ENCODE peak calls at places on chromosomes 1 and 21, in ten cellular contexts. Y is mucosa of gallbladder; U is mesothelial cell of epicardium; D is left ventricle myocardium inferior; Q is iPS-NIHi11; H is CD4-positive, alpha-beta T cell; W is choroid plexus epithelial cell; T is H7; E is stimulated activated CD4-positive, alpha-beta T cell treated with anti-CD3 and anti-CD28 coated beads, Interleukin-4, amount 100 ng/mL, for 4 hours; K is H9. P is an unnamed sample.

GRCh38 chr1:54132485-54132884 is 20.3 kb downstream of the CDCP2 start:
- DNase-seq in K (no peak), U (no peak), T (no peak), E (no peak), Q (no peak), D (no peak), Y (no peak), H (no peak), W (no peak), P (no peak)

GRCh38 chr1:42173961-42174715 is 9.6 kb upstream of the GUCA2A start:
- DNase-seq in H (no peak), K (no peak), Q (no peak), Y (no peak), D (no peak), W (peak; percentile 45), E (no peak), T (no peak), U (no peak), P (peak; percentile 59)

GRCh38 chr21:23111070-23111605 is 2112.9 kb downstream of the NCAM2 start:
- DNase-seq in W (no peak), E (no peak), U (no peak), Y (no peak), K (no peak), Q (no peak), T (no peak), D (no peak), H (no peak), P (no peak)

GRCh38 chr1:156711011-156711817 is 5.8 kb upstream of the CRABP2 start:
- DNase-seq in Y (no peak), D (no peak), W (no peak), K (no peak), E (no peak), U (no peak), T (peak; percentile 73), Q (peak; percentile 12), H (no peak), P (no peak)

GRCh38 chr1:37043101-37043500 is 8.8 kb upstream of the GRIK3 start:
- DNase-seq in W (no peak), Q (peak; percentile 36), D (no peak), E (no peak), K (no peak), U (no peak), H (no peak), T (peak; percentile 63), Y (no peak), P (no peak)

GRCh38 chr1:157562515-157562914 is 10.2 kb upstream of the FCRL5 start:
- DNase-seq in W (no peak), U (no peak), D (no peak), H (no peak), T (no peak), K (no peak), Y (no peak), E (no peak), Q (no peak), P (no peak)

GRCh38 chr1:185250063-185250462 is 67.0 kb downstream of the IVNS1ABP start:
- DNase-seq in K (no peak), U (no peak), D (no peak), Y (no peak), W (no peak), Q (no peak), E (no peak), T (no peak), H (no peak), P (no peak)

GRCh38 chr1:151579436-151580225 is 32.2 kb upstream of the SNX27 start:
- DNase-seq in D (no peak), T (no peak), E (no peak), K (no peak), Y (no peak), U (no peak), W (peak; percentile 63), H (no peak), Q (no peak), P (no peak)

GRCh38 chr1:206935491-206936067 is 10.7 kb downstream of the PIGR start:
- DNase-seq in U (peak; percentile 42), Y (no peak), Q (peak; percentile 79), E (peak; percentile 47), W (peak; percentile 17), H (peak; percentile 20), D (no peak), K (peak; percentile 90), T (peak; percentile 90), P (no peak)

GRCh38 chr1:95582191-95582590 is 348.2 kb downstream of the RWDD3 start:
- DNase-seq in Q (no peak), U (no peak), Y (no peak), K (no peak), T (no peak), D (no peak), W (no peak), H (no peak), E (no peak), P (no peak)

GRCh38 chr21:36471254-36471723 is 8.6 kb downstream of the CLDN14 start:
- DNase-seq in T (no peak), H (no peak), Y (no peak), D (no peak), U (no peak), W (peak; percentile 48), K (no peak), Q (no peak), E (no peak), P (no peak)

GRCh38 chr1:52424238-52424637 is 19.8 kb downstream of the PRPF38A start:
- DNase-seq in Q (no peak), K (no peak), H (peak; percentile 50), Y (no peak), W (no peak), D (no peak), E (no peak), T (no peak), U (no peak), P (no peak)

GRCh38 chr1:207873055-207873890 is 37.7 kb downstream of the CD34 start:
- DNase-seq in E (no peak), W (no peak), Q (no peak), Y (no peak), K (no peak), H (no peak), T (no peak), U (no peak), D (no peak), P (no peak)

GRCh38 chr1:1627842-1628655 is 3.9 kb upstream of the MMP23B start:
- DNase-seq in H (no peak), D (no peak), Y (peak; percentile 9), U (no peak), K (peak; percentile 28), Q (no peak), E (no peak), T (peak; percentile 55), W (no peak), P (peak; percentile 46)

GRCh38 chr1:10943991-10944730 is 68.3 kb upstream of the TARDBP start:
- DNase-seq in H (no peak), W (peak; percentile 38), Q (no peak), U (no peak), Y (peak; percentile 74), D (no peak), T (peak; percentile 43), K (no peak), E (no peak), P (no peak)

GRCh38 chr1:211928222-211928856 is 97.8 kb upstream of the LPGAT1 start:
- DNase-seq in W (no peak), Y (peak; percentile 54), Q (peak; percentile 24), T (peak; percentile 68), U (no peak), E (no peak), K (no peak), H (no peak), D (no peak), P (peak; percentile 69)

GRCh38 chr1:12174789-12175455 is 8.1 kb downstream of the TNFRSF1B start:
- DNase-seq in D (peak; percentile 85), T (peak; percentile 85), E (no peak), K (peak; percentile 55), W (peak; percentile 82), Y (no peak), U (no peak), Q (peak; percentile 71), H (no peak), P (no peak)

GRCh38 chr1:13573586-13573985 is 10.0 kb upstream of the PDPN start:
- DNase-seq in Q (no peak), W (no peak), H (no peak), T (no peak), E (no peak), D (no peak), K (no peak), Y (no peak), U (no peak), P (no peak)

GRCh38 chr1:5651964-5652751 is 340.1 kb downstream of the NPHP4 start:
- DNase-seq in U (peak; percentile 36), T (peak; percentile 71), Q (no peak), W (no peak), K (no peak), Y (no peak), H (no peak), D (no peak), E (no peak), P (peak; percentile 62)

GRCh38 chr1:205775717-205776056 is 405 bp upstream of the RAB29 start:
- DNase-seq in E (no peak), Q (no peak), D (no peak), H (no peak), T (no peak), Y (no peak), U (no peak), W (peak; percentile 78), K (no peak), P (no peak)

GRCh38 chr1:246271516-246271915 is 235.6 kb downstream of the SMYD3 start:
- DNase-seq in H (no peak), W (peak; percentile 63), T (no peak), U (no peak), Y (no peak), K (no peak), D (no peak), Q (no peak), E (no peak), P (no peak)

GRCh38 chr21:33300701-33301631 is 23.8 kb upstream of the IFNAR1 start:
- DNase-seq in D (no peak), Y (no peak), Q (no peak), U (no peak), E (no peak), W (peak; percentile 24), K (no peak), T (no peak), H (no peak), P (no peak)

P was measured in ureter.